ENCODE peak calls at places on chromosome 9, in eight cellular contexts. F, D, I, E, L, H, K and V are unnamed samples.
A peak's percentile ranks its signal among the peaks of the same experiment; 100 is the strongest.

GRCh38 chr9:134356496-134357470 is 30.5 kb downstream of the RXRA start:
- DNase-seq in I (no peak), K (no peak), H (peak; percentile 89), F (peak; percentile 70), E (no peak), D (no peak), L (no peak), V (no peak)

GRCh38 chr9:107154291-107154690 is 128.8 kb upstream of the RAD23B start:
- DNase-seq in H (no peak), K (no peak), I (no peak), F (no peak), E (no peak), D (no peak), L (no peak), V (no peak)

GRCh38 chr9:89680547-89681467 is 76.0 kb downstream of the GADD45G start:
- DNase-seq in E (no peak), I (no peak), D (no peak), H (no peak), K (no peak), F (no peak), L (no peak), V (no peak)

GRCh38 chr9:137438591-137439157 is 2.5 kb downstream of the ENTPD8 start:
- DNase-seq in L (no peak), H (no peak), I (no peak), D (no peak), F (no peak), E (no peak), K (no peak), V (no peak)

GRCh38 chr9:21252727-21253547 is 13.1 kb upstream of the IFNA14 start:
- DNase-seq in D (no peak), F (peak; percentile 21), E (peak; percentile 54), K (peak; percentile 54), L (peak; percentile 37), H (peak; percentile 26), I (no peak), V (no peak)

GRCh38 chr9:21883642-21884041 is 81.2 kb downstream of the MTAP start:
- DNase-seq in H (no peak), K (no peak), L (no peak), D (no peak), I (peak; percentile 1), F (no peak), E (no peak), V (no peak)

GRCh38 chr9:131805803-131806202 is 65.9 kb upstream of the RAPGEF1 start:
- DNase-seq in L (no peak), E (no peak), I (no peak), K (no peak), D (no peak), F (no peak), H (no peak), V (no peak)

GRCh38 chr9:113056191-113057106 is at the start of gene ZFP37:
- DNase-seq in K (peak; percentile 95), I (peak; percentile 51), H (peak; percentile 88), L (peak; percentile 98), F (peak; percentile 87), D (peak; percentile 31), E (peak; percentile 93), V (peak; percentile 89)

GRCh38 chr9:134593756-134594375 is 47.7 kb upstream of the COL5A1 start:
- DNase-seq in I (no peak), L (no peak), E (no peak), K (no peak), D (no peak), H (no peak), F (no peak), V (no peak)

GRCh38 chr9:123354806-123355508 is 1.0 kb upstream of the CRB2 start:
- DNase-seq in K (no peak), H (peak; percentile 35), E (no peak), I (no peak), F (no peak), L (no peak), D (no peak), V (no peak)

GRCh38 chr9:18922161-18922910 is 110.7 kb downstream of the SAXO1 start:
- DNase-seq in K (no peak), E (no peak), L (no peak), I (no peak), D (no peak), F (no peak), H (no peak), V (no peak)

GRCh38 chr9:75200892-75201470 is 112.7 kb downstream of the OSTF1 start:
- DNase-seq in H (no peak), L (no peak), D (no peak), I (no peak), F (peak; percentile 6), E (peak; percentile 62), K (peak; percentile 67), V (no peak)

GRCh38 chr9:38178282-38178681 is 109.3 kb upstream of the SHB start:
- DNase-seq in H (no peak), E (peak; percentile 65), K (peak; percentile 36), F (no peak), D (no peak), L (no peak), I (no peak), V (no peak)

GRCh38 chr9:4106081-4106491 is 193.8 kb downstream of the GLIS3 start:
- DNase-seq in H (no peak), E (no peak), K (no peak), L (no peak), F (peak; percentile 56), I (no peak), D (no peak), V (no peak)

GRCh38 chr9:137307255-137308101 is 5.4 kb upstream of the NRARP start:
- DNase-seq in D (no peak), L (no peak), I (no peak), E (no peak), K (no peak), H (no peak), F (no peak), V (peak; percentile 59)

GRCh38 chr9:38686923-38687322 is 33.0 kb downstream of the FAM240B start:
- DNase-seq in D (no peak), K (no peak), F (no peak), H (peak; percentile 50), L (no peak), E (no peak), I (no peak), V (no peak)

GRCh38 chr9:136232964-136233363 is 12.6 kb downstream of the QSOX2 start:
- DNase-seq in L (no peak), I (no peak), H (no peak), D (no peak), K (no peak), E (no peak), F (no peak), V (no peak)

GRCh38 chr9:121895836-121896544 is 197.1 kb downstream of the TTLL11 start:
- DNase-seq in E (peak; percentile 57), I (no peak), H (peak; percentile 24), K (peak; percentile 52), F (no peak), L (peak; percentile 59), D (no peak), V (peak; percentile 52)

GRCh38 chr9:90825586-90825985 is 24.0 kb downstream of the SYK start:
- DNase-seq in K (no peak), D (no peak), F (no peak), H (no peak), L (no peak), I (no peak), E (no peak), V (peak; percentile 3)

GRCh38 chr9:101462558-101462957 is 27.0 kb upstream of the ALDOB start:
- DNase-seq in H (no peak), E (no peak), F (no peak), L (no peak), D (no peak), K (peak; percentile 78), I (no peak), V (no peak)

GRCh38 chr9:130138791-130139190 is 33.4 kb upstream of the NCS1 start:
- DNase-seq in L (peak; percentile 86), K (peak; percentile 82), I (no peak), H (peak; percentile 92), E (peak; percentile 75), F (no peak), D (no peak), V (no peak)

GRCh38 chr9:127183814-127184582 is 61.6 kb upstream of the ANGPTL2 start:
- DNase-seq in F (no peak), H (no peak), E (no peak), D (no peak), L (peak; percentile 57), I (no peak), K (no peak), V (no peak)

GRCh38 chr9:130240410-130241197 is 25.0 kb upstream of the HMCN2 start:
- DNase-seq in F (peak; percentile 58), I (no peak), K (peak; percentile 77), H (peak; percentile 72), D (no peak), E (peak; percentile 73), L (peak; percentile 79), V (no peak)

GRCh38 chr9:70573308-70573707 is 158.9 kb upstream of the KLF9 start:
- DNase-seq in H (no peak), L (no peak), E (no peak), I (no peak), D (no peak), K (no peak), F (no peak), V (no peak)